ENCODE peak calls at places on chromosome 5, in four cellular contexts. I is NCI-H187 treated with DMSO at 0.1 percent for 48 hours, M is foreskin fibroblast, T is HuH-7.5. Z is an unnamed sample.

GRCh38 chr5:170603578-170604565 is 100.1 kb downstream of the KCNIP1 start:
- DNase-seq in T (peak), I (no peak), M (no peak), Z (peak)

GRCh38 chr5:174510771-174511453 is 213.5 kb upstream of the MSX2 start:
- DNase-seq in I (no peak), M (no peak), T (no peak), Z (no peak)

GRCh38 chr5:130836729-130837660 is 328.1 kb downstream of the HINT1 start:
- DNase-seq in I (no peak), T (no peak), M (no peak), Z (no peak)

GRCh38 chr5:21236104-21236503 is 1248.1 kb upstream of the CDH18 start:
- DNase-seq in M (no peak), I (no peak), T (no peak), Z (no peak)

GRCh38 chr5:150544606-150545219 is 36.8 kb downstream of the NDST1 start:
- DNase-seq in M (peak), I (no peak), T (peak), Z (peak)

GRCh38 chr5:131769337-131769736 is 27.5 kb downstream of the FNIP1 start:
- DNase-seq in M (no peak), I (no peak), T (no peak), Z (no peak)

GRCh38 chr5:131064669-131065371 is 100.2 kb downstream of the HINT1 start:
- DNase-seq in M (no peak), T (no peak), I (peak), Z (no peak)

GRCh38 chr5:20655211-20655610 is 667.2 kb upstream of the CDH18 start:
- DNase-seq in M (no peak), T (no peak), I (no peak), Z (no peak)

GRCh38 chr5:158739941-158740340 is 359.8 kb downstream of the EBF1 start:
- DNase-seq in I (no peak), T (no peak), M (no peak), Z (no peak)